ENCODE peak calls at places on chromosomes 6 and 20, in ten cellular contexts. One of them, this sample, is unnamed.

GRCh38 chr20:35700625-35701148 is 1.5 kb downstream of the ROMO1 start:
- DNase-seq in NT2/D1: no peak
- DNase-seq in mesendoderm: no peak
- DNase-seq in neuronal stem cell: no peak
- DNase-seq in fibroblast of mammary gland: no peak
- DNase-seq in AG04450: no peak
- DNase-seq in adipocyte: no peak
- DNase-seq in breast epithelium: no peak
- DNase-seq in skeletal muscle cell: no peak
- DNase-seq in cardiac fibroblast: no peak
- DNase-seq in this sample: no peak

GRCh38 chr20:48075591-48076174 is 290.4 kb upstream of the SULF2 start:
- DNase-seq in skeletal muscle cell: no peak
- DNase-seq in neuronal stem cell: no peak
- DNase-seq in mesendoderm: no peak
- DNase-seq in AG04450: no peak
- DNase-seq in fibroblast of mammary gland: no peak
- DNase-seq in cardiac fibroblast: no peak
- DNase-seq in adipocyte: no peak
- DNase-seq in NT2/D1: no peak
- DNase-seq in breast epithelium: no peak
- DNase-seq in this sample: no peak

GRCh38 chr6:142947702-142948480 is 2.9 kb upstream of the HIVEP2 start:
- DNase-seq in mesendoderm: no peak
- DNase-seq in adipocyte: no peak
- DNase-seq in skeletal muscle cell: no peak
- DNase-seq in fibroblast of mammary gland: no peak
- DNase-seq in breast epithelium: no peak
- DNase-seq in NT2/D1: no peak
- DNase-seq in AG04450: no peak
- DNase-seq in neuronal stem cell: no peak
- DNase-seq in cardiac fibroblast: no peak
- DNase-seq in this sample: no peak

GRCh38 chr6:85459224-85459901 is 9.5 kb downstream of the NT5E start:
- DNase-seq in cardiac fibroblast: peak
- DNase-seq in adipocyte: peak
- DNase-seq in AG04450: peak
- DNase-seq in neuronal stem cell: no peak
- DNase-seq in mesendoderm: no peak
- DNase-seq in NT2/D1: no peak
- DNase-seq in skeletal muscle cell: peak
- DNase-seq in fibroblast of mammary gland: peak
- DNase-seq in breast epithelium: no peak
- DNase-seq in this sample: peak

GRCh38 chr6:159727717-159728440 is 573 bp downstream of the WTAP start:
- DNase-seq in NT2/D1: no peak
- DNase-seq in skeletal muscle cell: no peak
- DNase-seq in AG04450: no peak
- DNase-seq in cardiac fibroblast: peak
- DNase-seq in fibroblast of mammary gland: peak
- DNase-seq in mesendoderm: peak
- DNase-seq in neuronal stem cell: peak
- DNase-seq in breast epithelium: peak
- DNase-seq in adipocyte: peak
- DNase-seq in this sample: no peak

GRCh38 chr6:37010402-37010892 is 5.0 kb downstream of the FGD2 start:
- DNase-seq in adipocyte: no peak
- DNase-seq in AG04450: no peak
- DNase-seq in cardiac fibroblast: no peak
- DNase-seq in skeletal muscle cell: no peak
- DNase-seq in breast epithelium: no peak
- DNase-seq in mesendoderm: no peak
- DNase-seq in NT2/D1: no peak
- DNase-seq in fibroblast of mammary gland: no peak
- DNase-seq in neuronal stem cell: no peak
- DNase-seq in this sample: no peak

GRCh38 chr6:24931296-24931695 is 4.5 kb downstream of the RIPOR2 start:
- DNase-seq in skeletal muscle cell: no peak
- DNase-seq in neuronal stem cell: no peak
- DNase-seq in breast epithelium: no peak
- DNase-seq in NT2/D1: no peak
- DNase-seq in adipocyte: no peak
- DNase-seq in fibroblast of mammary gland: peak
- DNase-seq in AG04450: no peak
- DNase-seq in mesendoderm: no peak
- DNase-seq in cardiac fibroblast: no peak
- DNase-seq in this sample: no peak

GRCh38 chr6:136323431-136324112 is 33.9 kb upstream of the BCLAF1 start:
- DNase-seq in AG04450: no peak
- DNase-seq in cardiac fibroblast: no peak
- DNase-seq in mesendoderm: no peak
- DNase-seq in fibroblast of mammary gland: peak
- DNase-seq in breast epithelium: no peak
- DNase-seq in adipocyte: peak
- DNase-seq in NT2/D1: no peak
- DNase-seq in neuronal stem cell: no peak
- DNase-seq in skeletal muscle cell: no peak
- DNase-seq in this sample: no peak

GRCh38 chr6:35140991-35141720 is at the start of gene TCP11:
- DNase-seq in adipocyte: no peak
- DNase-seq in mesendoderm: peak
- DNase-seq in NT2/D1: no peak
- DNase-seq in skeletal muscle cell: no peak
- DNase-seq in neuronal stem cell: no peak
- DNase-seq in breast epithelium: no peak
- DNase-seq in AG04450: no peak
- DNase-seq in cardiac fibroblast: no peak
- DNase-seq in fibroblast of mammary gland: no peak
- DNase-seq in this sample: no peak

GRCh38 chr20:64156136-64156885 is 7.9 kb upstream of the MYT1 start:
- DNase-seq in mesendoderm: no peak
- DNase-seq in AG04450: no peak
- DNase-seq in cardiac fibroblast: no peak
- DNase-seq in fibroblast of mammary gland: no peak
- DNase-seq in NT2/D1: no peak
- DNase-seq in skeletal muscle cell: no peak
- DNase-seq in breast epithelium: no peak
- DNase-seq in adipocyte: no peak
- DNase-seq in neuronal stem cell: no peak
- DNase-seq in this sample: no peak

GRCh38 chr20:57000441-57000968 is 265.9 kb downstream of the BMP7 start:
- DNase-seq in mesendoderm: no peak
- DNase-seq in AG04450: no peak
- DNase-seq in NT2/D1: no peak
- DNase-seq in neuronal stem cell: no peak
- DNase-seq in fibroblast of mammary gland: no peak
- DNase-seq in skeletal muscle cell: no peak
- DNase-seq in cardiac fibroblast: no peak
- DNase-seq in adipocyte: no peak
- DNase-seq in breast epithelium: no peak
- DNase-seq in this sample: no peak

GRCh38 chr6:129209355-129209754 is 326.4 kb downstream of the LAMA2 start:
- DNase-seq in skeletal muscle cell: no peak
- DNase-seq in AG04450: no peak
- DNase-seq in mesendoderm: no peak
- DNase-seq in cardiac fibroblast: no peak
- DNase-seq in adipocyte: peak
- DNase-seq in breast epithelium: no peak
- DNase-seq in NT2/D1: no peak
- DNase-seq in fibroblast of mammary gland: no peak
- DNase-seq in neuronal stem cell: no peak
- DNase-seq in this sample: peak

GRCh38 chr6:75368864-75369402 is 84.3 kb upstream of the TMEM30A start:
- DNase-seq in NT2/D1: no peak
- DNase-seq in adipocyte: no peak
- DNase-seq in fibroblast of mammary gland: no peak
- DNase-seq in breast epithelium: no peak
- DNase-seq in cardiac fibroblast: peak
- DNase-seq in AG04450: no peak
- DNase-seq in skeletal muscle cell: no peak
- DNase-seq in mesendoderm: no peak
- DNase-seq in neuronal stem cell: no peak
- DNase-seq in this sample: no peak

GRCh38 chr6:129135421-129135820 is 252.5 kb downstream of the LAMA2 start:
- DNase-seq in mesendoderm: no peak
- DNase-seq in breast epithelium: no peak
- DNase-seq in adipocyte: peak
- DNase-seq in skeletal muscle cell: no peak
- DNase-seq in AG04450: no peak
- DNase-seq in neuronal stem cell: no peak
- DNase-seq in fibroblast of mammary gland: no peak
- DNase-seq in NT2/D1: no peak
- DNase-seq in cardiac fibroblast: peak
- DNase-seq in this sample: no peak

GRCh38 chr6:30007132-30007764 is 53.8 kb upstream of the POLR1H start:
- DNase-seq in skeletal muscle cell: no peak
- DNase-seq in adipocyte: peak
- DNase-seq in fibroblast of mammary gland: no peak
- DNase-seq in NT2/D1: no peak
- DNase-seq in cardiac fibroblast: no peak
- DNase-seq in AG04450: no peak
- DNase-seq in neuronal stem cell: no peak
- DNase-seq in mesendoderm: peak
- DNase-seq in breast epithelium: no peak
- DNase-seq in this sample: no peak

GRCh38 chr6:8400663-8401062 is 34.7 kb downstream of the SLC35B3 start:
- DNase-seq in NT2/D1: no peak
- DNase-seq in cardiac fibroblast: no peak
- DNase-seq in fibroblast of mammary gland: no peak
- DNase-seq in mesendoderm: no peak
- DNase-seq in breast epithelium: no peak
- DNase-seq in adipocyte: no peak
- DNase-seq in AG04450: no peak
- DNase-seq in skeletal muscle cell: no peak
- DNase-seq in neuronal stem cell: no peak
- DNase-seq in this sample: no peak

GRCh38 chr20:46581386-46581785 is 30.9 kb upstream of the OCSTAMP start:
- DNase-seq in AG04450: no peak
- DNase-seq in cardiac fibroblast: no peak
- DNase-seq in neuronal stem cell: no peak
- DNase-seq in adipocyte: no peak
- DNase-seq in mesendoderm: no peak
- DNase-seq in skeletal muscle cell: no peak
- DNase-seq in fibroblast of mammary gland: no peak
- DNase-seq in NT2/D1: no peak
- DNase-seq in breast epithelium: no peak
- DNase-seq in this sample: no peak
- H3K4me3 ChIP-seq in AG04450: no peak
- H3K4me3 ChIP-seq in cardiac fibroblast: no peak
- H3K4me3 ChIP-seq in neuronal stem cell: no peak
- H3K4me3 ChIP-seq in adipocyte: no peak
- H3K4me3 ChIP-seq in mesendoderm: no peak
- H3K4me3 ChIP-seq in skeletal muscle cell: no peak
- H3K4me3 ChIP-seq in fibroblast of mammary gland: no peak
- H3K4me3 ChIP-seq in NT2/D1: no peak
- H3K4me3 ChIP-seq in breast epithelium: no peak
- H3K4me3 ChIP-seq in this sample: no peak

DNA sequence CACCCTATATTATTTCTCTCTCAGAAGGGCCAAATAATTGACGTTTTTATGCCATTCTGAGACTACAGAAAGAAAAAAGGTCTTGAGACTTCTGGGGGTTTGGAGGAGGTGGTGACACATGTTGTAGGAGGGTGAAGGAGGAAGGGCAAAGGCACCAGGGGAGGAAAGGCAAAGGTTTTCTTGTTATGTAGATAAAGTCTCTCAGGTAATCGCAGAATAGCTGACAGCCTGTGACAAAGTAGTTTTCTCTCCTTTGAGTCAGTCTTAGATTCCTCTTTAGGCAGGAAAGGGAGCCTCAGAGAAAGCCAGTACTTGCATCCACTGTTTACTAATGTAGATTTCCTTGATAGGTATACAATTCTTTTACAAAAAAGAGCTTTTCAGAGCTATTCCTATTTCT is 23.6 kb downstream of the OR2B2 start:
- DNase-seq in AG04450: no peak
- DNase-seq in neuronal stem cell: no peak
- DNase-seq in cardiac fibroblast: no peak
- DNase-seq in skeletal muscle cell: no peak
- DNase-seq in fibroblast of mammary gland: no peak
- DNase-seq in breast epithelium: no peak
- DNase-seq in adipocyte: no peak
- DNase-seq in NT2/D1: no peak
- DNase-seq in mesendoderm: peak
- DNase-seq in this sample: no peak
- H3K4me3 ChIP-seq in AG04450: no peak
- H3K4me3 ChIP-seq in neuronal stem cell: no peak
- H3K4me3 ChIP-seq in cardiac fibroblast: no peak
- H3K4me3 ChIP-seq in skeletal muscle cell: no peak
- H3K4me3 ChIP-seq in fibroblast of mammary gland: no peak
- H3K4me3 ChIP-seq in breast epithelium: no peak
- H3K4me3 ChIP-seq in adipocyte: no peak
- H3K4me3 ChIP-seq in NT2/D1: peak
- H3K4me3 ChIP-seq in mesendoderm: no peak
- H3K4me3 ChIP-seq in this sample: no peak

DNA sequence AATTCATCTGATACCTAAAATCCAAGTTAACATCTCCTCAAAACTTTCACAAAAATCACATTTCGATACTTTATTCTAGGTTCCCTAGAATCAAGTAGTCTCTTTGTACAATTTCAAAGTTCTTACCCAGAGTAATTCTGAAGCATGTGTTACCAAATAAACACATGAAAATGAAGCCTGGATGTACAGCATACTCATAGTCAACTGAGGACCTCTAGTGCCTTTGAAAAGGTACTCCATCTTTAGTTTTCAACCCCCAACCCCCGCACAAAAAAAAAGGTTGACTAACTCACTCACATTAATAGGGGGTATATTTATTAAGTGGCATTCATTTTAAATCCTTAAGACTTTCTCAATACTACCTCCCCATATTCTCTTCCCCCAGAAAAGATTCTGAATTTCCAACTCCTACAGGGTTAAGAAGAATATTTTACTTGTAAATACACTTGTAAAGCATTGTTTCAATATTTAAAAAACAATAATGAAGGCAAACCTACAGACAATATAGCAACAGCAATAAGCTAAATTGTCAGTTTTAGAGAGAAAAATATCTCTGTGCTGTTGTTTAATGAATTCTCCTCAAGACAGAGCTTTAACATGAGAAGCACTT is 3.1 kb downstream of the PLN start:
- DNase-seq in neuronal stem cell: peak
- DNase-seq in NT2/D1: peak
- DNase-seq in AG04450: peak
- DNase-seq in adipocyte: peak
- DNase-seq in mesendoderm: peak
- DNase-seq in skeletal muscle cell: peak
- DNase-seq in cardiac fibroblast: peak
- DNase-seq in fibroblast of mammary gland: peak
- DNase-seq in breast epithelium: no peak
- DNase-seq in this sample: peak
- H3K4me3 ChIP-seq in neuronal stem cell: no peak
- H3K4me3 ChIP-seq in NT2/D1: no peak
- H3K4me3 ChIP-seq in AG04450: no peak
- H3K4me3 ChIP-seq in adipocyte: peak
- H3K4me3 ChIP-seq in mesendoderm: no peak
- H3K4me3 ChIP-seq in skeletal muscle cell: no peak
- H3K4me3 ChIP-seq in cardiac fibroblast: no peak
- H3K4me3 ChIP-seq in fibroblast of mammary gland: no peak
- H3K4me3 ChIP-seq in breast epithelium: no peak
- H3K4me3 ChIP-seq in this sample: no peak

DNA sequence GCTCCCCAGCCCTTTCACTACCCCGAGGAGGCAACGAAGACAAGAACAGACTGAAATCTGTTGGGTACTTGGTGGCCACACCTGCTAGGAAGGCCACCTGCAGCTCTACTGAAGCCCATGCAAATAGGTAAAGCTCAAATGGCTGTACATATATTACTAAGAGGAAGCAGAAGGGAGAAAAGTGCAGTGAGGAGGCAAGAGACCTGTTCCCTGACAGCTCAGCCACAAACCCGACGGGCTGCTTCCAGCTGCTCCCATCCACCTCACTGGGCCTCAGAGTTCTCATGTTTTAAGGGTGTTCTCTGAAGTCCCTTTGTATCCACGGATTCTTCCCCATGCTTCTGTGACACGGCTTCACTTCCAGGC is 24.6 kb downstream of the TRAM2 start:
- DNase-seq in skeletal muscle cell: no peak
- DNase-seq in mesendoderm: no peak
- DNase-seq in adipocyte: no peak
- DNase-seq in AG04450: no peak
- DNase-seq in cardiac fibroblast: no peak
- DNase-seq in neuronal stem cell: no peak
- DNase-seq in fibroblast of mammary gland: no peak
- DNase-seq in breast epithelium: no peak
- DNase-seq in NT2/D1: no peak
- DNase-seq in this sample: no peak
- H3K4me3 ChIP-seq in skeletal muscle cell: no peak
- H3K4me3 ChIP-seq in mesendoderm: no peak
- H3K4me3 ChIP-seq in adipocyte: peak
- H3K4me3 ChIP-seq in AG04450: no peak
- H3K4me3 ChIP-seq in cardiac fibroblast: no peak
- H3K4me3 ChIP-seq in neuronal stem cell: no peak
- H3K4me3 ChIP-seq in fibroblast of mammary gland: no peak
- H3K4me3 ChIP-seq in breast epithelium: no peak
- H3K4me3 ChIP-seq in NT2/D1: no peak
- H3K4me3 ChIP-seq in this sample: no peak